ENCODE peak calls at places on chromosomes 11 and 22, in eight cellular contexts. One of them, this sample, is unnamed.

GRCh38 chr11:1287928-1288327 is 21.5 kb downstream of the TOLLIP start:
- DNase-seq in NCI-H510A treated with DMSO at 0.1 percent for 48 hours: no peak
- DNase-seq in activated T-cell treated with anti-CD3 and anti-CD28 coated beads for 1 hour: no peak
- DNase-seq in iris pigment epithelial cell: no peak
- DNase-seq in WERI-Rb-1: no peak
- DNase-seq in SHP77: no peak
- DNase-seq in CD4-positive, CD25-positive, alpha-beta regulatory T cell: no peak
- DNase-seq in T-helper 9 cell: no peak
- DNase-seq in this sample: no peak

GRCh38 chr22:41197046-41197807 is 7.9 kb upstream of the L3MBTL2 start:
- DNase-seq in SHP77: peak
- DNase-seq in iris pigment epithelial cell: peak
- DNase-seq in WERI-Rb-1: peak
- DNase-seq in CD4-positive, CD25-positive, alpha-beta regulatory T cell: peak
- DNase-seq in NCI-H510A treated with DMSO at 0.1 percent for 48 hours: peak
- DNase-seq in T-helper 9 cell: peak
- DNase-seq in activated T-cell treated with anti-CD3 and anti-CD28 coated beads for 1 hour: peak
- DNase-seq in this sample: peak

GRCh38 chr11:70546179-70546940 is 148.0 kb downstream of the CTTN start:
- DNase-seq in WERI-Rb-1: no peak
- DNase-seq in CD4-positive, CD25-positive, alpha-beta regulatory T cell: no peak
- DNase-seq in SHP77: no peak
- DNase-seq in NCI-H510A treated with DMSO at 0.1 percent for 48 hours: no peak
- DNase-seq in activated T-cell treated with anti-CD3 and anti-CD28 coated beads for 1 hour: no peak
- DNase-seq in T-helper 9 cell: no peak
- DNase-seq in iris pigment epithelial cell: no peak
- DNase-seq in this sample: no peak

GRCh38 chr22:47165338-47165931 is 403.0 kb downstream of the TBC1D22A start:
- DNase-seq in NCI-H510A treated with DMSO at 0.1 percent for 48 hours: no peak
- DNase-seq in activated T-cell treated with anti-CD3 and anti-CD28 coated beads for 1 hour: no peak
- DNase-seq in WERI-Rb-1: peak
- DNase-seq in T-helper 9 cell: no peak
- DNase-seq in SHP77: no peak
- DNase-seq in iris pigment epithelial cell: no peak
- DNase-seq in CD4-positive, CD25-positive, alpha-beta regulatory T cell: no peak
- DNase-seq in this sample: no peak

GRCh38 chr22:28822930-28823481 is 22.6 kb upstream of the XBP1 start:
- DNase-seq in CD4-positive, CD25-positive, alpha-beta regulatory T cell: peak
- DNase-seq in SHP77: peak
- DNase-seq in NCI-H510A treated with DMSO at 0.1 percent for 48 hours: peak
- DNase-seq in iris pigment epithelial cell: no peak
- DNase-seq in activated T-cell treated with anti-CD3 and anti-CD28 coated beads for 1 hour: no peak
- DNase-seq in WERI-Rb-1: peak
- DNase-seq in T-helper 9 cell: no peak
- DNase-seq in this sample: peak

GRCh38 chr11:48087974-48088681 is 107.8 kb downstream of the PTPRJ start:
- DNase-seq in activated T-cell treated with anti-CD3 and anti-CD28 coated beads for 1 hour: no peak
- DNase-seq in WERI-Rb-1: no peak
- DNase-seq in SHP77: peak
- DNase-seq in iris pigment epithelial cell: no peak
- DNase-seq in NCI-H510A treated with DMSO at 0.1 percent for 48 hours: peak
- DNase-seq in CD4-positive, CD25-positive, alpha-beta regulatory T cell: no peak
- DNase-seq in T-helper 9 cell: no peak
- DNase-seq in this sample: no peak

GRCh38 chr22:45972091-45972867 is 4.7 kb downstream of the WNT7B start:
- DNase-seq in T-helper 9 cell: no peak
- DNase-seq in SHP77: no peak
- DNase-seq in iris pigment epithelial cell: peak
- DNase-seq in WERI-Rb-1: no peak
- DNase-seq in NCI-H510A treated with DMSO at 0.1 percent for 48 hours: no peak
- DNase-seq in activated T-cell treated with anti-CD3 and anti-CD28 coated beads for 1 hour: no peak
- DNase-seq in CD4-positive, CD25-positive, alpha-beta regulatory T cell: no peak
- DNase-seq in this sample: no peak

GRCh38 chr22:23677701-23677995 is 13.2 kb upstream of the RGL4 start:
- DNase-seq in T-helper 9 cell: no peak
- DNase-seq in NCI-H510A treated with DMSO at 0.1 percent for 48 hours: no peak
- DNase-seq in activated T-cell treated with anti-CD3 and anti-CD28 coated beads for 1 hour: no peak
- DNase-seq in WERI-Rb-1: peak
- DNase-seq in SHP77: no peak
- DNase-seq in CD4-positive, CD25-positive, alpha-beta regulatory T cell: no peak
- DNase-seq in iris pigment epithelial cell: no peak
- DNase-seq in this sample: no peak

GRCh38 chr11:13216019-13217006 is 61.3 kb upstream of the BMAL1 start:
- DNase-seq in activated T-cell treated with anti-CD3 and anti-CD28 coated beads for 1 hour: no peak
- DNase-seq in WERI-Rb-1: no peak
- DNase-seq in iris pigment epithelial cell: peak
- DNase-seq in NCI-H510A treated with DMSO at 0.1 percent for 48 hours: no peak
- DNase-seq in SHP77: no peak
- DNase-seq in T-helper 9 cell: no peak
- DNase-seq in CD4-positive, CD25-positive, alpha-beta regulatory T cell: no peak
- DNase-seq in this sample: no peak